ENCODE peak calls at places on chromosomes 16 and 17, in nine cellular contexts. K is activated T-cell treated with anti-CD3 and anti-CD28 coated beads, Interleukin-2, amount 50 U/mL, for 1 hour; T is neural crest cell; X is SK-MEL-5; Q is activated CD4-positive, alpha-beta T cell treated with anti-CD3 and anti-CD28 coated beads, Interleukin-2, amount 10 ng/mL, durations not matched to agents 7 days and 5 days; L is AG04450; C is BJ; H is MM.1S; F is HFFc6. O is an unnamed sample.

GRCh38 chr16:23836404-23837291 is 865 bp downstream of the PRKCB start:
- DNase-seq in C (no peak), H (no peak), T (peak), Q (peak), K (peak), F (no peak), X (no peak), L (no peak), O (peak)

GRCh38 chr17:29078183-29079045 is 35.5 kb downstream of the PIPOX start:
- DNase-seq in H (no peak), K (no peak), F (no peak), L (no peak), C (no peak), Q (no peak), X (no peak), T (no peak), O (no peak)

GRCh38 chr17:70499067-70499786 is 329.9 kb downstream of the KCNJ2 start:
- DNase-seq in Q (no peak), T (no peak), H (no peak), L (no peak), C (no peak), K (no peak), F (no peak), X (no peak), O (no peak)

GRCh38 chr16:10571354-10571753 is 9.0 kb downstream of the EMP2 start:
- DNase-seq in F (no peak), H (no peak), L (no peak), T (no peak), K (no peak), C (no peak), X (no peak), Q (no peak), O (no peak)

GRCh38 chr17:38444151-38444550 is 15.9 kb downstream of the ARHGAP23 start:
- DNase-seq in T (peak), F (peak), C (no peak), H (peak), X (peak), Q (peak), K (peak), L (no peak), O (peak)

GRCh38 chr17:44788139-44788538 is 29.4 kb downstream of the ADAM11 start:
- DNase-seq in C (no peak), K (no peak), L (no peak), H (no peak), Q (no peak), F (no peak), X (no peak), T (no peak), O (no peak)

GRCh38 chr17:70775667-70776066 is 606.3 kb downstream of the KCNJ2 start:
- DNase-seq in X (no peak), Q (no peak), C (no peak), T (no peak), K (no peak), L (no peak), H (no peak), F (no peak), O (no peak)

GRCh38 chr17:45096926-45097325 is 35.4 kb downstream of the PLCD3 start:
- DNase-seq in C (no peak), H (no peak), K (no peak), L (no peak), Q (no peak), F (no peak), T (no peak), X (no peak), O (no peak)

GRCh38 chr17:63881935-63882601 is at the start of gene GH2:
- DNase-seq in C (no peak), H (peak), K (peak), F (peak), T (peak), X (peak), L (no peak), Q (peak), O (peak)

GRCh38 chr16:10678655-10679054 is 16.1 kb downstream of the TEKT5 start:
- DNase-seq in X (no peak), Q (no peak), H (no peak), L (no peak), F (no peak), C (no peak), K (no peak), T (no peak), O (no peak)

GRCh38 chr16:21097151-21097550 is 53.5 kb downstream of the DNAH3 start:
- DNase-seq in F (peak), T (no peak), Q (no peak), K (no peak), L (no peak), C (no peak), X (no peak), H (no peak), O (no peak)

GRCh38 chr17:62321451-62321850 is 58.9 kb upstream of the EFCAB3 start:
- DNase-seq in L (no peak), H (no peak), T (no peak), C (no peak), X (peak), Q (no peak), K (no peak), F (no peak), O (no peak)

GRCh38 chr16:52492789-52493357 is 54.1 kb downstream of the TOX3 start:
- DNase-seq in K (no peak), F (no peak), L (no peak), Q (no peak), T (no peak), C (no peak), X (no peak), H (peak), O (no peak)

GRCh38 chr17:2855063-2855600 is 58.9 kb downstream of the RAP1GAP2 start:
- DNase-seq in Q (no peak), K (no peak), H (no peak), T (no peak), F (no peak), C (no peak), L (no peak), X (no peak), O (no peak)

GRCh38 chr17:75774988-75775668 is 9.5 kb upstream of the UNK start:
- DNase-seq in T (no peak), L (no peak), F (peak), X (no peak), C (no peak), Q (no peak), H (no peak), K (no peak), O (no peak)

GRCh38 chr16:87461466-87461975 is 31.3 kb downstream of the ZCCHC14 start:
- DNase-seq in C (no peak), H (peak), K (no peak), X (peak), F (no peak), L (no peak), Q (peak), T (peak), O (no peak)

GRCh38 chr17:6018788-6019187 is 51.4 kb upstream of the WSCD1 start:
- DNase-seq in F (no peak), K (no peak), X (no peak), T (no peak), C (no peak), H (no peak), L (no peak), Q (no peak), O (no peak)

GRCh38 chr16:31869511-31870201 is 4.0 kb upstream of the ZNF267 start:
- DNase-seq in L (peak), H (peak), C (no peak), K (peak), F (peak), T (no peak), X (peak), Q (peak), O (peak)

GRCh38 chr17:63696381-63696961 is 3.5 kb downstream of the LIMD2 start:
- DNase-seq in C (no peak), X (peak), Q (peak), F (peak), H (peak), T (no peak), L (no peak), K (peak), O (peak)

GRCh38 chr16:88619859-88620655 is 18.3 kb upstream of the IL17C start:
- DNase-seq in H (no peak), F (no peak), Q (peak), C (no peak), L (peak), K (peak), X (no peak), T (no peak), O (no peak)

GRCh38 chr17:80761421-80761871 is 216.8 kb downstream of the RPTOR start:
- DNase-seq in C (no peak), T (no peak), H (no peak), Q (peak), K (peak), X (no peak), L (no peak), F (peak), O (peak)

GRCh38 chr17:40251576-40251975 is 32.5 kb downstream of the WIPF2 start:
- DNase-seq in H (no peak), X (peak), T (no peak), F (peak), C (peak), Q (no peak), K (no peak), L (no peak), O (no peak)

GRCh38 chr17:74270333-74270732 is 3.7 kb upstream of the DNAI2 start:
- DNase-seq in Q (no peak), F (no peak), T (no peak), C (no peak), X (no peak), K (no peak), L (no peak), H (no peak), O (no peak)

GRCh38 chr17:82103588-82104451 is 5.8 kb upstream of the FASN start:
- DNase-seq in L (no peak), F (no peak), K (no peak), C (no peak), H (no peak), T (peak), Q (no peak), X (no peak), O (no peak)

GRCh38 chr16:31250782-31251384 is 8.9 kb upstream of the ITGAM start:
- DNase-seq in C (no peak), H (no peak), X (no peak), K (no peak), Q (peak), F (no peak), T (no peak), L (no peak), O (no peak)